ENCODE peak calls at places on chromosome 1, in eight cellular contexts. D, J, E, I, K, H, B and T are unnamed samples.
A peak's percentile ranks its signal among the peaks of the same experiment; 100 is the strongest.

GRCh38 chr1:175892686-175893085 is 149.3 kb upstream of the TNR start:
- DNase-seq in D (no peak), J (no peak), E (no peak), I (no peak), K (no peak), H (no peak), B (no peak), T (no peak)

GRCh38 chr1:1080122-1080753 is 6.1 kb upstream of the RNF223 start:
- DNase-seq in D (peak; percentile 33), J (peak; percentile 89), E (no peak), I (peak; percentile 90), K (peak; percentile 86), H (peak; percentile 45), B (peak; percentile 94), T (peak; percentile 76)

GRCh38 chr1:235624751-235625192 is 24.8 kb downstream of the GNG4 start:
- DNase-seq in D (peak; percentile 53), J (no peak), E (no peak), I (no peak), K (no peak), H (no peak), B (no peak), T (no peak)

GRCh38 chr1:96365596-96365995 is 356.0 kb upstream of the PTBP2 start:
- DNase-seq in D (no peak), J (no peak), E (no peak), I (no peak), K (no peak), H (no peak), B (no peak), T (no peak)

GRCh38 chr1:200883118-200883517 is 10.3 kb downstream of the GPR25 start:
- DNase-seq in D (no peak), J (no peak), E (no peak), I (no peak), K (no peak), H (no peak), B (no peak), T (no peak)

GRCh38 chr1:50417487-50417886 is 5.8 kb downstream of the DMRTA2 start:
- DNase-seq in D (no peak), J (no peak), E (no peak), I (peak; percentile 50), K (no peak), H (no peak), B (peak; percentile 32), T (peak; percentile 34)

GRCh38 chr1:36087233-36088123 is 1.2 kb upstream of the ADPRS start:
- DNase-seq in D (no peak), J (no peak), E (no peak), I (no peak), K (peak; percentile 52), H (no peak), B (no peak), T (peak; percentile 10)

GRCh38 chr1:181647314-181648035 is 164.2 kb downstream of the CACNA1E start:
- DNase-seq in D (no peak), J (no peak), E (no peak), I (no peak), K (no peak), H (no peak), B (no peak), T (no peak)

GRCh38 chr1:209768354-209768774 is 12.5 kb downstream of the TRAF3IP3 start:
- DNase-seq in D (no peak), J (no peak), E (peak; percentile 84), I (no peak), K (no peak), H (no peak), B (no peak), T (no peak)

GRCh38 chr1:155008015-155008941 is 5.7 kb downstream of the ZBTB7B start:
- DNase-seq in D (no peak), J (no peak), E (no peak), I (no peak), K (peak; percentile 83), H (no peak), B (no peak), T (peak; percentile 36)

GRCh38 chr1:29062157-29062942 is 61.4 kb downstream of the TMEM200B start:
- DNase-seq in D (no peak), J (no peak), E (no peak), I (no peak), K (no peak), H (no peak), B (no peak), T (no peak)

GRCh38 chr1:223479718-223480425 is 86.7 kb downstream of the CCDC185 start:
- DNase-seq in D (no peak), J (peak; percentile 11), E (no peak), I (peak; percentile 51), K (no peak), H (no peak), B (no peak), T (no peak)

GRCh38 chr1:201503397-201504176 is 3.3 kb downstream of the CSRP1 start:
- DNase-seq in D (peak; percentile 100), J (peak; percentile 93), E (no peak), I (no peak), K (no peak), H (peak; percentile 85), B (no peak), T (peak; percentile 52)

GRCh38 chr1:109307363-109308021 is 681 bp upstream of the MYBPHL start:
- DNase-seq in D (no peak), J (no peak), E (no peak), I (no peak), K (peak; percentile 81), H (peak; percentile 34), B (no peak), T (no peak)

GRCh38 chr1:92399076-92399475 is 87.6 kb downstream of the GFI1 start:
- DNase-seq in D (no peak), J (no peak), E (peak; percentile 60), I (no peak), K (no peak), H (no peak), B (no peak), T (no peak)

GRCh38 chr1:92408825-92409224 is 77.9 kb downstream of the GFI1 start:
- DNase-seq in D (peak; percentile 55), J (no peak), E (no peak), I (no peak), K (no peak), H (no peak), B (no peak), T (no peak)

GRCh38 chr1:92409946-92410345 is 76.8 kb downstream of the GFI1 start:
- DNase-seq in D (no peak), J (no peak), E (no peak), I (no peak), K (no peak), H (no peak), B (no peak), T (no peak)

GRCh38 chr1:92404661-92405060 is 82.1 kb downstream of the GFI1 start:
- DNase-seq in D (peak; percentile 40), J (no peak), E (no peak), I (no peak), K (no peak), H (peak; percentile 10), B (no peak), T (no peak)
- TF ChIP-seq USF2 in D (no peak), J (no peak), E (no peak), I (no peak), K (no peak), H (no peak), B (no peak), T (no peak)

GRCh38 chr1:41537788-41538351 is 53.4 kb upstream of the EDN2 start:
- DNase-seq in D (peak; percentile 88), J (peak; percentile 5), E (no peak), I (no peak), K (no peak), H (no peak), B (no peak), T (no peak)

GRCh38 chr1:41534181-41535076 is 49.9 kb upstream of the EDN2 start:
- DNase-seq in D (no peak), J (no peak), E (no peak), I (no peak), K (no peak), H (no peak), B (no peak), T (peak; percentile 6)

GRCh38 chr1:41537257-41537656 is 52.8 kb upstream of the EDN2 start:
- DNase-seq in D (no peak), J (no peak), E (no peak), I (no peak), K (no peak), H (no peak), B (no peak), T (no peak)

GRCh38 chr1:41535236-41535720 is 50.8 kb upstream of the EDN2 start:
- DNase-seq in D (no peak), J (no peak), E (no peak), I (no peak), K (no peak), H (no peak), B (no peak), T (no peak)

DNA sequence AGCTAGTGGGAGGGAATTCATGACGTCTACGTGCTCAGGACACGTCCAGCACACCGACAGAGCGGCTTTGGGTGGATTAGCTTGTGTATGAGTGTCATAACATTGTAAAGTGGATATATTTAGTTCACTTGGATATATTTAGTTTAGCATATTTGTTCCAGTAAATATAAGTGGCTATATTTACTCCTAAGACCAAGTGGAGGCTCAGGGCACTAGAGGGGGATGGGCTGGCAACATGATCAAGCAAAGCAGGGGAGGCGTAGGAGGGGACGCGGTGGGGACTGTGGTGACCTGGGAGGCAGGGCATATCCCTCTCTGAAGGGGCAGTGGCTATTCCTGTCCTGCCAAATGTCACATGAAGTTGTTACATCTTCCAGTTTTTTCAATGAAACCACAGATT is 51.8 kb upstream of the EDN2 start:
- DNase-seq in D (no peak), J (no peak), E (no peak), I (no peak), K (no peak), H (no peak), B (no peak), T (no peak)
- TF ChIP-seq USF2 in D (no peak), J (no peak), E (no peak), I (no peak), K (no peak), H (no peak), B (no peak), T (no peak)

DNA sequence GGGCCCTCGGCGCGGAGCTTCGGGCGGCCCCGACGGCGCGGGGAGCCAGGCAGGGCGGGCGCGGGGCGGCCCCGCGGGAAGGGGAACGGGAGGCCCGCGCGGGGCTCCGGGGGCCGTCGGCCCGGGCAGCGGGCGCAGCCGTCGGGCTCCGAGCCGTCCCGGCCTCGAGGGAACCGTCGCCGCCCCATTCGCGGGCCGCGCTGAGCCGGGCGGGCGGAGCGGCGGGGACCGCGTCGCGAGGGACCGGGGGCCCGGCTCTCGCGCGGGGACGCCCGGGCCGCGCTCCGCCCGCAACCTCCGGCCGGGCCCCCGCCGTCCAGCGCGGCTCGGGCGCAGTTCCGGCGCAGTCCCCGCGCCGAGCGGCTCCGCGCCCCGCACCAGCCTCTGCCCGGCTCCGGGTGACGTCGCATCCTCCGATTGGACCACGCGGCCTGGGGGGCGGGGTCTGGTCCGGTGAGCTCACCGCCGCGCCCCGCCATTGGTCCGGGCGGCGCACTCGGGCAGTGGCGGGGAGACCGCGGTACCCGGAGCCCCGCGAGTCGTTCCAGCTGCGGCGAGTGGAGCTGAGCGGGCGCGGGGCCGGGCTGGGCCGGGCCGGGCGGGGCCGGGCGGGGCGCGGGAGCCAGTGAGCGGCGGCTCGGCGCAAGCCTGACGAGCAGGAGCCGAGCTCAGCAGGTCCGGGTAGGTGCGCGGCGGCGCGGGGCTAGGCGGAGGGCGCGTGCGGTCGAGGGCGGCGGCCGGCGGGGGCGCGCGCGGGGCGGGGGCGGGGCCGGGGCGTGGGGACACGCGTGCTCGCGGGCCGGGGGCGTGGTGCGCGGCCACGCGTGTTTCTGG is 66.7 kb upstream of the VAMP3 start:
- DNase-seq in D (peak; percentile 78), J (peak; percentile 83), E (no peak), I (peak; percentile 97), K (peak; percentile 100), H (peak; percentile 77), B (peak; percentile 100), T (peak; percentile 95)
- TF ChIP-seq USF2 in D (no peak), J (no peak), E (no peak), I (no peak), K (no peak), H (no peak), B (no peak), T (peak; percentile 18)

GRCh38 chr1:33903210-33903589 is 39.3 kb downstream of the HMGB4 start:
- DNase-seq in D (no peak), J (no peak), E (peak; percentile 33), I (no peak), K (no peak), H (no peak), B (no peak), T (no peak)
- TF ChIP-seq USF2 in D (no peak), J (no peak), E (no peak), I (no peak), K (no peak), H (no peak), B (no peak), T (no peak)